ENCODE peak calls at places on chromosomes 13 and 19, in six cellular contexts. D is AG10803, M is aorta, T is tibial artery, F is fibroblast of lung, E is AG04449. O is an unnamed sample.

GRCh38 chr13:98083936-98084335 is 59.0 kb upstream of the FARP1 start:
- DNase-seq in M (no peak), D (peak; percentile 30), T (no peak), E (no peak), F (no peak), O (no peak)

GRCh38 chr19:48321372-48321621 is 4.1 kb upstream of the EMP3 start:
- DNase-seq in D (peak; percentile 83), T (peak; percentile 98), F (peak; percentile 75), M (peak; percentile 98), E (no peak), O (peak; percentile 75)

GRCh38 chr13:44306401-44307192 is 67.0 kb upstream of the SERP2 start:
- DNase-seq in T (peak; percentile 86), M (peak; percentile 86), E (no peak), D (peak; percentile 87), F (peak; percentile 98), O (peak; percentile 97)

GRCh38 chr13:32042567-32042966 is 11.0 kb downstream of the FRY start:
- DNase-seq in E (no peak), T (no peak), D (no peak), M (no peak), F (no peak), O (no peak)

GRCh38 chr13:100542546-100543156 is 45.9 kb downstream of the GGACT start:
- DNase-seq in F (peak; percentile 76), D (peak; percentile 61), E (no peak), T (no peak), M (no peak), O (peak; percentile 36)

GRCh38 chr19:41376998-41377365 is 649 bp downstream of the TMEM91 start:
- DNase-seq in M (no peak), D (no peak), T (no peak), F (no peak), E (no peak), O (no peak)

GRCh38 chr13:19605161-19605955 is 28.1 kb upstream of the MPHOSPH8 start:
- DNase-seq in D (peak; percentile 48), T (no peak), M (no peak), E (no peak), F (no peak), O (no peak)

GRCh38 chr13:29081036-29081435 is 260.9 kb downstream of the MTUS2 start:
- DNase-seq in E (no peak), D (peak; percentile 1), F (no peak), M (no peak), T (no peak), O (no peak)

GRCh38 chr13:51981355-51981754 is 29.9 kb downstream of the ATP7B start:
- DNase-seq in D (no peak), M (no peak), F (no peak), E (no peak), T (no peak), O (no peak)

GRCh38 chr13:31069808-31070544 is 91.7 kb downstream of the HSPH1 start:
- DNase-seq in T (no peak), D (no peak), M (no peak), F (no peak), E (no peak), O (no peak)

GRCh38 chr13:81779896-81780295 is 1439.0 kb upstream of the SPRY2 start:
- DNase-seq in M (no peak), F (no peak), T (no peak), E (no peak), D (no peak), O (no peak)

GRCh38 chr19:9296336-9296735 is 13.3 kb downstream of the ZNF699 start:
- DNase-seq in T (no peak), D (no peak), M (no peak), E (no peak), F (no peak), O (no peak)

GRCh38 chr19:33175886-33176669 is 18.1 kb upstream of the LRP3 start:
- DNase-seq in D (peak; percentile 37), M (peak; percentile 68), E (no peak), T (no peak), F (peak; percentile 33), O (no peak)

GRCh38 chr19:51124729-51125128 is at the start of gene SIGLEC9:
- DNase-seq in T (peak; percentile 75), E (no peak), M (no peak), D (no peak), F (no peak), O (no peak)

GRCh38 chr19:14676762-14677161 is 2.1 kb upstream of the ADGRE3 start:
- DNase-seq in T (no peak), E (no peak), F (no peak), D (no peak), M (no peak), O (no peak)

GRCh38 chr13:112762690-112763080 is 72.8 kb downstream of the ATP11A start:
- DNase-seq in M (no peak), F (no peak), D (no peak), E (no peak), T (no peak), O (no peak)

GRCh38 chr13:112760440-112760839 is 70.6 kb downstream of the ATP11A start:
- DNase-seq in E (no peak), T (no peak), D (no peak), M (no peak), F (peak; percentile 78), O (no peak)

GRCh38 chr13:112759834-112760233 is 70.0 kb downstream of the ATP11A start:
- DNase-seq in D (no peak), M (no peak), E (no peak), T (no peak), F (no peak), O (no peak)

GRCh38 chr13:112761701-112762689 is 72.2 kb downstream of the ATP11A start:
- DNase-seq in D (peak; percentile 56), F (peak; percentile 34), T (no peak), E (peak; percentile 31), M (no peak), O (no peak)

GRCh38 chr13:112760931-112761330 is 71.1 kb downstream of the ATP11A start:
- DNase-seq in D (no peak), F (no peak), E (no peak), M (no peak), T (no peak), O (no peak)
- H3K4me3 ChIP-seq in D (no peak overlapping the region), F (peak overlapping the region; percentile 56), E (no peak overlapping the region), M (no peak overlapping the region), T (no peak overlapping the region), O (no peak overlapping the region)

GRCh38 chr13:114338959-114339358 is 24.7 kb downstream of the CHAMP1 start:
- DNase-seq in E (no peak), D (no peak), F (no peak), M (no peak), T (no peak), O (no peak)

GRCh38 chr13:114328595-114328994 is 14.3 kb downstream of the CHAMP1 start:
- DNase-seq in F (no peak), D (no peak), M (no peak), E (no peak), T (no peak), O (no peak)

GRCh38 chr13:114339779-114340534 is 25.7 kb downstream of the CHAMP1 start:
- DNase-seq in E (no peak), F (peak; percentile 52), D (peak; percentile 66), T (no peak), M (no peak), O (no peak)

DNA sequence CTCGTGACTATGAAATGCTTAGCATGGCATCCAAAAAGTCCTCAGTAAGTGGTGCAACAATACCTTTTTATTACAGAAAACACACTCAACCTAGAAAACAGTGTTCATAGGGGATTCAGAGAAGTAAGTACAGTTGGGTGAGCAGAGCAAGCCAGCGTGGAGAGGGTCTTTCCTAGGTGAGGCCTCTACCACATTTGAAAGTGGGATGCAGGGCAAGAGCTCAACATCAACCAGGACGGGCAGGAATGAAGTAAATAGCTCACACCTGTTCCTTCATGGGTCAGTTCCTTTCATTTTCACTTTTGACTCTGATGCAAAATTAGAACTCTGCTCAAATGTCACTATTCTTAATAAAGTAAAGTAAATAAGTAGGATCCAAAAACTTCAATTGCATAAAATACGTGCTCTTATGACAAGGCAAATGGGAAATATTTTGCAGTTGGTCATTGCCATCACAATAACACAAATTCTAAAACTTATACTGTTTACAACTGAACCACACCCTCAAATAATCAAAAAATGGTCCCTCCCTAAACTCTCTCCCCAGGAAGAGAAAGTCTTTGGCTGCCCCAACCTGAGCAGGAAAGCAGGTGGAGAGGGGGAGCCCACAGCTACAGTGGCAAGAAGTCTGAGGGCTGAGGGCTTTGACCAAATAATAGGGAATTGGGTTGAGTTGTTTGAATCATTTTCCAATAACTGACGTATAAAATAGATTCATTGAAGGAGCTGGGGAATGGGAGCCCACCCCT is 20.2 kb downstream of the CHAMP1 start:
- DNase-seq in M (no peak), F (no peak), T (no peak), E (no peak), D (no peak), O (no peak)
- H3K4me3 ChIP-seq in M (no peak overlapping the region), F (no peak overlapping the region), T (no peak overlapping the region), E (no peak overlapping the region), D (no peak overlapping the region), O (no peak overlapping the region)

GRCh38 chr19:49688531-49689132 is 762 bp upstream of the ADM5 start:
- DNase-seq in E (no peak), F (no peak), T (no peak), D (no peak), M (no peak), O (no peak)
- H3K4me3 ChIP-seq in E (no peak overlapping the region), F (no peak overlapping the region), T (peak overlapping the region; percentile 12), D (no peak overlapping the region), M (no peak overlapping the region), O (no peak overlapping the region)

GRCh38 chr19:47187023-47187655 is 43.9 kb downstream of the BBC3 start:
- DNase-seq in M (no peak), D (no peak), F (no peak), T (no peak), E (no peak), O (no peak)

GRCh38 chr19:47188507-47189033 is 42.4 kb downstream of the BBC3 start:
- DNase-seq in D (no peak), T (no peak), F (no peak), E (no peak), M (no peak), O (no peak)

GRCh38 chr19:47187797-47188196 is 43.2 kb downstream of the BBC3 start:
- DNase-seq in F (no peak), M (no peak), T (no peak), E (no peak), D (no peak), O (no peak)

GRCh38 chr19:47186337-47187022 is 44.5 kb downstream of the BBC3 start:
- DNase-seq in D (no peak), E (no peak), M (no peak), F (no peak), T (no peak), O (no peak)

DNA sequence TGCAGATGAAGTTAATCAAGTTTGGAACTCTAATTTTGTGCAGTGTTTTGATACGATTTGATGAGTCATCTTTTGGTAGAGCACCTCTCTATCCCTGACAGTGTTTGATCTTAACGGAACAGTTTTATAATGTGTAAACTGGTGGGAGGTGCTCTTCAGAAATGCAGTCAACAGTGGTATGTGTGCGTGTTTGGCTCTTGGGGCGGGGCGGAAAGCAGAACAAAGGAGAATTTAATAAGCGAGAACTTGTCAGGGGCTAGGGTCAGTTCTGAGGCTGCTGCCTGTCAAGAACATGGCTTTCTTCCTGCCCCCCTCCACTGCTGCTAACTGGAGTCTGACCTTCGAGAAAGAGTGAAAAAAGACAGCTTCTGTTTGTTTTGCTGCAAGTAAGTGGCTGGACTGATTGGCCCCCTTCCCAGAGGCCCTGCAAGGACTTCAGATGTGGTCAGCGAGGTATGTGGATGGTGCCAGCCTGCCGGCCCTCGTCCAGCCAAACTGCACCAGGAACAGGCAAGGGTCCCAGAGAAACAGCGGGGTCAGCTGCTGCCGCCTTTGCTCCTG is 40.8 kb downstream of the BBC3 start:
- DNase-seq in D (peak; percentile 82), E (peak; percentile 37), F (peak; percentile 85), T (peak; percentile 93), M (peak; percentile 87), O (peak; percentile 33)
- H3K4me3 ChIP-seq in D (no peak overlapping the region), E (no peak overlapping the region), F (no peak overlapping the region), T (peak overlapping the region; percentile 31), M (no peak overlapping the region), O (no peak overlapping the region)

GRCh38 chr19:46744005-46744691 is 1.7 kb upstream of the FKRP start:
- DNase-seq in E (no peak), F (no peak), T (no peak), M (no peak), D (no peak), O (no peak)
- H3K4me3 ChIP-seq in E (peak overlapping the region; percentile 91), F (peak overlapping the region; percentile 90), T (peak overlapping the region; percentile 100), M (no peak overlapping the region), D (peak overlapping the region; percentile 93), O (peak overlapping the region; percentile 83)